ENCODE peak calls at places on chromosomes 12 and 14, in four cellular contexts. One of them, this sample, is unnamed.

GRCh38 chr12:10393291-10393690 is 3.5 kb upstream of the KLRK1 start:
- DNase-seq in H1: no peak
- DNase-seq in hepatocyte: no peak
- DNase-seq in heart right ventricle: no peak
- DNase-seq in this sample: no peak

GRCh38 chr12:113317122-113317521 is 17.8 kb downstream of the SLC8B1 start:
- DNase-seq in H1: no peak
- DNase-seq in hepatocyte: no peak
- DNase-seq in heart right ventricle: no peak
- DNase-seq in this sample: no peak

GRCh38 chr12:70364695-70365397 is 1.2 kb upstream of the KCNMB4 start:
- DNase-seq in H1: no peak
- DNase-seq in hepatocyte: no peak
- DNase-seq in heart right ventricle: no peak
- DNase-seq in this sample: no peak

GRCh38 chr14:78509516-78509915 is 339.3 kb downstream of the NRXN3 start:
- DNase-seq in H1: no peak
- DNase-seq in hepatocyte: peak
- DNase-seq in heart right ventricle: no peak
- DNase-seq in this sample: no peak

GRCh38 chr12:104852102-104852501 is 106.0 kb downstream of the SLC41A2 start:
- DNase-seq in H1: no peak
- DNase-seq in hepatocyte: no peak
- DNase-seq in heart right ventricle: no peak
- DNase-seq in this sample: no peak

GRCh38 chr12:105485926-105486325 is 155.4 kb downstream of the C12orf75 start:
- DNase-seq in H1: no peak
- DNase-seq in hepatocyte: no peak
- DNase-seq in heart right ventricle: no peak
- DNase-seq in this sample: no peak

GRCh38 chr12:99121476-99121965 is 476.4 kb downstream of the APAF1 start:
- DNase-seq in H1: no peak
- DNase-seq in hepatocyte: no peak
- DNase-seq in heart right ventricle: no peak
- DNase-seq in this sample: no peak

GRCh38 chr12:53005215-53005985 is 856 bp upstream of the EIF4B start:
- DNase-seq in H1: peak
- DNase-seq in hepatocyte: peak
- DNase-seq in heart right ventricle: no peak
- DNase-seq in this sample: no peak

GRCh38 chr12:77339610-77340009 is 274.2 kb upstream of the E2F7 start:
- DNase-seq in H1: no peak
- DNase-seq in hepatocyte: no peak
- DNase-seq in heart right ventricle: no peak
- DNase-seq in this sample: peak

GRCh38 chr14:57266060-57266459 is 2.6 kb downstream of the EXOC5 start:
- DNase-seq in H1: no peak
- DNase-seq in hepatocyte: no peak
- DNase-seq in heart right ventricle: no peak
- DNase-seq in this sample: peak

GRCh38 chr14:57273236-57273635 is 4.5 kb downstream of the AP5M1 start:
- DNase-seq in H1: no peak
- DNase-seq in hepatocyte: no peak
- DNase-seq in heart right ventricle: no peak
- DNase-seq in this sample: no peak

DNA sequence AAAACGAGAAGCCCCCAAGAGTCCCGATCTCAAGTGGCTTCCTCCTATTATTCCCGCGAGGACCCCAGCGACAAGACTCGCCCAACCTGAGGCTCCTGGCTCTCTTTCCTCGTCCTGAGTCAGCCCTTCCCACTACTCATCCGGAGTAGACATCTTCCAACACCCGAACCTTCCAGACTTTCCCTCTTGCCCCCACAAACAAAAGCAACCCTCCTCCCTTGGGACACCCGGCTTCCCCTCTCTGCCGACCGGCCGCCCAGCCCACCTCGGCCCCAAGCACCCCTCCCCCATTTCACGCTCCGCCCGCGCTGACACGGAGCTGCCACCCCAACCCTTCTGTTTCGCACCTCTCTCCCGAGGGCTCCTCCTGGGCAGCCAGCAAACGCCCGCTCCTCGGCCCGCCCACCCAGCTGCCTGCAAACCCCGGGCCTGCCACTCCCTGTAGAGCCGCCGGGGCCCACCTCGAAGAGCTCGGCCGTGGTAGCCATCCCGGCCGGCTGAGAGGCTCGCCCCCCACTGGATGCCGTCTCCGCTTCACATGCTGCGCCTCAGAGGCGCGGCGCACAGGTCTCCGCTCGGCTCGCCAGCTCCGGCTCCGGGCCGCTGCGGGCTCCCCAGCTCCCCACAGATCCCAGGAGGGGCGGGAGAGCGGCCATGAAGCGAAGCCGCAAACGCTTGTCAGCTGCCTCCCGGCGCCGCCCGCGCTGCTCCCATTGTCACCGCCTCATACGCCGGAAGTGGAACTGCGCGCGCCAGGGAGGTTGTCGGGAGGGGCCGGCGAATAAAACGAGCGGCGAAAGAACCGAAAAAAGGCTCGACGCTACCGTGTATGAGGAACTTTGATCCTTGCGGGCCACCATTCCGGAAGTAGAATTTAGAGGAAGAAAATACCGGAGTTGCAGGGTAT is at the start of the genes AP5M1 and EXOC5:
- DNase-seq in H1: peak
- DNase-seq in hepatocyte: peak
- DNase-seq in heart right ventricle: peak
- DNase-seq in this sample: peak
- TF ChIP-seq CTCF in H1: no peak
- TF ChIP-seq CTCF in hepatocyte: no peak
- TF ChIP-seq CTCF in heart right ventricle: peak
- TF ChIP-seq CTCF in this sample: no peak

GRCh38 chr12:28963554-28963953 is 185.5 kb upstream of the FAR2 start:
- DNase-seq in H1: no peak
- DNase-seq in hepatocyte: peak
- DNase-seq in heart right ventricle: no peak
- DNase-seq in this sample: peak
- TF ChIP-seq CTCF in H1: no peak
- TF ChIP-seq CTCF in hepatocyte: peak
- TF ChIP-seq CTCF in heart right ventricle: peak
- TF ChIP-seq CTCF in this sample: peak

DNA sequence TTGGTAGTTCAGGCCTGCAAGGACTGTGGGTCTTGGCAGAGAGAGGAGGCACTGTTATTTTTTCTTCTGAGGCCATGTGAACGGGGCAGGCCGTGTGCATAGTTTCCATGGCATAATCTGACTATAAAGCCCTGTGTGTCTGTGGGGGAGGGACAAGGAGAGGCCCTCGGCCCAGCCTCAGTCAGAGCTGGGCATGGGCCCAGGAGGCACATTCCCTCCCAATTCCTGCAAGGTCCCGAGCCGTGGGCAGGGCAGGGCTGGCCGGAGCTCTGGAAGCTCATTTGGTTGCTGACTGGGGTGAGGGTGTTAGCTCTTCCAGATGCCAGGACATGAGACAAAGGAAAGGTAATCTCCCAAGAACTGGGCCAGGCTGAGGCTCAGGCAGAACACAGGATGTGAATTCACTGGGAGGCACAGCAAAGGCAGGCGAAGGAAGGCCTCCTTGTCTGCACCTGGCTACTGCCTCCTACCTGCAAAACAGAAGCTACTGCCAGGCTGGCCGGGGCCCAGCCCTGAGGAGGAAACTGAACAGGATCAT is 22.0 kb upstream of the PLEKHG3 start:
- DNase-seq in H1: peak
- DNase-seq in hepatocyte: peak
- DNase-seq in heart right ventricle: peak
- DNase-seq in this sample: peak
- TF ChIP-seq CTCF in H1: peak
- TF ChIP-seq CTCF in hepatocyte: no peak
- TF ChIP-seq CTCF in heart right ventricle: no peak
- TF ChIP-seq CTCF in this sample: peak

GRCh38 chr14:39469094-39469710 is 37.0 kb upstream of the FBXO33 start:
- DNase-seq in H1: peak
- DNase-seq in hepatocyte: peak
- DNase-seq in heart right ventricle: no peak
- DNase-seq in this sample: no peak
- TF ChIP-seq CTCF in H1: peak
- TF ChIP-seq CTCF in hepatocyte: peak
- TF ChIP-seq CTCF in heart right ventricle: no peak
- TF ChIP-seq CTCF in this sample: no peak

GRCh38 chr14:74207943-74208342 is 31.3 kb upstream of the VSX2 start:
- DNase-seq in H1: no peak
- DNase-seq in hepatocyte: no peak
- DNase-seq in heart right ventricle: no peak
- DNase-seq in this sample: peak
- TF ChIP-seq CTCF in H1: no peak
- TF ChIP-seq CTCF in hepatocyte: no peak
- TF ChIP-seq CTCF in heart right ventricle: no peak
- TF ChIP-seq CTCF in this sample: no peak

GRCh38 chr12:38155020-38155395 is 161.6 kb upstream of the ALG10B start:
- DNase-seq in H1: no peak
- DNase-seq in hepatocyte: no peak
- DNase-seq in heart right ventricle: no peak
- DNase-seq in this sample: no peak
- TF ChIP-seq CTCF in H1: no peak
- TF ChIP-seq CTCF in hepatocyte: no peak
- TF ChIP-seq CTCF in heart right ventricle: no peak
- TF ChIP-seq CTCF in this sample: no peak

GRCh38 chr14:105172476-105172875 is 3.9 kb upstream of the JAG2 start:
- DNase-seq in H1: no peak
- DNase-seq in hepatocyte: no peak
- DNase-seq in heart right ventricle: no peak
- DNase-seq in this sample: no peak

GRCh38 chr14:105176513-105176912 is 4.6 kb downstream of the NUDT14 start:
- DNase-seq in H1: no peak
- DNase-seq in hepatocyte: no peak
- DNase-seq in heart right ventricle: no peak
- DNase-seq in this sample: no peak

GRCh38 chr14:105173145-105173544 is 4.6 kb upstream of the JAG2 start:
- DNase-seq in H1: no peak
- DNase-seq in hepatocyte: no peak
- DNase-seq in heart right ventricle: no peak
- DNase-seq in this sample: no peak

GRCh38 chr14:105177082-105177481 is 4.0 kb downstream of the NUDT14 start:
- DNase-seq in H1: no peak
- DNase-seq in hepatocyte: no peak
- DNase-seq in heart right ventricle: no peak
- DNase-seq in this sample: no peak

GRCh38 chr14:105173901-105174894 is 5.6 kb upstream of the JAG2 start:
- DNase-seq in H1: no peak
- DNase-seq in hepatocyte: no peak
- DNase-seq in heart right ventricle: no peak
- DNase-seq in this sample: peak
- TF ChIP-seq CTCF in H1: no peak
- TF ChIP-seq CTCF in hepatocyte: no peak
- TF ChIP-seq CTCF in heart right ventricle: no peak
- TF ChIP-seq CTCF in this sample: no peak

DNA sequence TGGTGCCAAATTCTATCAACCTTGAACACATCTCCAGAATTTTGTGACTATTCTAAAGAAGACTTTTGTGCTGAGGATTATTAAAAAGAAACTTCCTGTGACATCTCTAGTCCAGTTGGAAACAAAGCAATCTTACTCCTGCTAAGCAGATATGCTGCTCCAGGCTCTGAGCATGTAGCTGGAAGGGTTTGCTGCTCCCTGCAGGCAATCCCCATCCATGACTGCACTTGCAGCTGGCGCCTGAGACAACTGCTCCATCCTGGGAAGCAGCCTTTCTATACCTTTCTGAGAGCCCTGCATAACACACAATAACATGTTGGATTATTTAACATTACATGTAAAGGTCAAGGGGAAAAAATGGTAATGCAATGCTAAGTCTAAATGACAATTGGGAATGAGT is 105.1 kb downstream of the NDUFA12 start:
- DNase-seq in H1: no peak
- DNase-seq in hepatocyte: no peak
- DNase-seq in heart right ventricle: no peak
- DNase-seq in this sample: peak
- TF ChIP-seq CTCF in H1: peak
- TF ChIP-seq CTCF in hepatocyte: peak
- TF ChIP-seq CTCF in heart right ventricle: peak
- TF ChIP-seq CTCF in this sample: peak